ENCODE peak calls at places on chromosome 20, in nine cellular contexts. I, C, S, P, M, N, W, T and U are unnamed samples.

GRCh38 chr20:17843246-17844132 is 125.1 kb downstream of the SNX5 start:
- DNase-seq in I (no peak), C (peak), S (no peak), P (no peak), M (peak), N (peak), W (peak), T (peak), U (peak)

GRCh38 chr20:50727792-50728485 is 3.4 kb upstream of the PARD6B start:
- DNase-seq in I (no peak), C (no peak), S (no peak), P (no peak), M (no peak), N (no peak), W (no peak), T (no peak), U (peak)

GRCh38 chr20:56626367-56627121 is 2.6 kb upstream of the TFAP2C start:
- DNase-seq in I (no peak), C (peak), S (no peak), P (no peak), M (no peak), N (no peak), W (peak), T (peak), U (no peak)

GRCh38 chr20:57535297-57535696 is 10.4 kb upstream of the CTCFL start:
- DNase-seq in I (no peak), C (no peak), S (no peak), P (no peak), M (no peak), N (no peak), W (no peak), T (no peak), U (no peak)

GRCh38 chr20:58695084-58695722 is 2.6 kb downstream of the NPEPL1 start:
- DNase-seq in I (no peak), C (no peak), S (no peak), P (no peak), M (no peak), N (no peak), W (no peak), T (no peak), U (no peak)

GRCh38 chr20:16927031-16927430 is 178.9 kb downstream of the OTOR start:
- DNase-seq in I (no peak), C (no peak), S (no peak), P (peak), M (no peak), N (no peak), W (no peak), T (no peak), U (no peak)

GRCh38 chr20:50646483-50646996 is 44.8 kb downstream of the RIPOR3 start:
- DNase-seq in I (no peak), C (peak), S (no peak), P (no peak), M (no peak), N (peak), W (no peak), T (no peak), U (no peak)

GRCh38 chr20:13041574-13042457 is 33.0 kb downstream of the SPTLC3 start:
- DNase-seq in I (no peak), C (no peak), S (no peak), P (no peak), M (no peak), N (peak), W (no peak), T (no peak), U (no peak)

GRCh38 chr20:20487811-20488210 is 119.9 kb downstream of the INSM1 start:
- DNase-seq in I (no peak), C (no peak), S (no peak), P (no peak), M (no peak), N (no peak), W (no peak), T (no peak), U (no peak)

GRCh38 chr20:55605594-55605993 is 399.7 kb downstream of the CBLN4 start:
- DNase-seq in I (no peak), C (no peak), S (no peak), P (no peak), M (no peak), N (no peak), W (no peak), T (no peak), U (no peak)

GRCh38 chr20:24048014-24048611 is 59.5 kb upstream of the GGTLC1 start:
- DNase-seq in I (no peak), C (no peak), S (no peak), P (peak), M (no peak), N (no peak), W (no peak), T (no peak), U (no peak)

GRCh38 chr20:42219005-42219404 is 600.8 kb upstream of the CHD6 start:
- DNase-seq in I (no peak), C (no peak), S (no peak), P (peak), M (no peak), N (no peak), W (no peak), T (no peak), U (no peak)

GRCh38 chr20:52724586-52724985 is 247.6 kb upstream of the TSHZ2 start:
- DNase-seq in I (no peak), C (no peak), S (no peak), P (no peak), M (no peak), N (no peak), W (no peak), T (no peak), U (no peak)

GRCh38 chr20:62043131-62043914 is 22.4 kb downstream of the TAF4 start:
- DNase-seq in I (no peak), C (no peak), S (no peak), P (no peak), M (no peak), N (peak), W (peak), T (peak), U (no peak)

GRCh38 chr20:33145521-33145920 is 22.4 kb upstream of the BPIFA2 start:
- DNase-seq in I (no peak), C (no peak), S (no peak), P (no peak), M (no peak), N (no peak), W (no peak), T (no peak), U (no peak)

GRCh38 chr20:50885781-50886180 is 45.5 kb downstream of the ADNP start:
- DNase-seq in I (no peak), C (no peak), S (no peak), P (no peak), M (no peak), N (no peak), W (no peak), T (no peak), U (no peak)

GRCh38 chr20:44206132-44206531 is 4.4 kb downstream of the OSER1 start:
- DNase-seq in I (no peak), C (no peak), S (no peak), P (no peak), M (no peak), N (no peak), W (no peak), T (no peak), U (no peak)

GRCh38 chr20:63054103-63054474 is 47.3 kb upstream of the BHLHE23 start:
- DNase-seq in I (no peak), C (no peak), S (no peak), P (no peak), M (no peak), N (no peak), W (peak), T (no peak), U (no peak)

GRCh38 chr20:41141153-41141815 is 3.9 kb downstream of the PLCG1 start:
- DNase-seq in I (peak), C (no peak), S (no peak), P (no peak), M (peak), N (peak), W (no peak), T (peak), U (no peak)

GRCh38 chr20:44010162-44010704 is 95.6 kb downstream of the TOX2 start:
- DNase-seq in I (no peak), C (no peak), S (no peak), P (peak), M (no peak), N (no peak), W (no peak), T (no peak), U (no peak)

GRCh38 chr20:4230651-4231050 is 215.3 kb upstream of the RNF24 start:
- DNase-seq in I (no peak), C (no peak), S (no peak), P (no peak), M (no peak), N (no peak), W (no peak), T (no peak), U (no peak)

GRCh38 chr20:9518776-9519175 is 4.4 kb downstream of the LAMP5 start:
- DNase-seq in I (no peak), C (no peak), S (no peak), P (peak), M (no peak), N (no peak), W (no peak), T (no peak), U (no peak)

GRCh38 chr20:49823152-49823847 is 10.7 kb downstream of the SLC9A8 start:
- DNase-seq in I (no peak), C (no peak), S (no peak), P (no peak), M (no peak), N (no peak), W (no peak), T (no peak), U (no peak)

GRCh38 chr20:63521602-63522001 is 1.0 kb downstream of the PPDPF start:
- DNase-seq in I (no peak), C (no peak), S (no peak), P (no peak), M (peak), N (no peak), W (peak), T (no peak), U (no peak)

GRCh38 chr20:58511861-58512260 is 3.3 kb downstream of the APCDD1L start:
- DNase-seq in I (no peak), C (no peak), S (no peak), P (peak), M (no peak), N (peak), W (no peak), T (no peak), U (no peak)

GRCh38 chr20:5113615-5113986 is 6.2 kb downstream of the PCNA start:
- DNase-seq in I (no peak), C (no peak), S (no peak), P (peak), M (no peak), N (no peak), W (no peak), T (no peak), U (no peak)

GRCh38 chr20:49853640-49854039 is 41.0 kb downstream of the SLC9A8 start:
- DNase-seq in I (peak), C (peak), S (no peak), P (no peak), M (no peak), N (peak), W (no peak), T (no peak), U (peak)

GRCh38 chr20:1390552-1391403 is 2.1 kb downstream of the FKBP1A start:
- DNase-seq in I (no peak), C (no peak), S (no peak), P (peak), M (no peak), N (no peak), W (no peak), T (no peak), U (no peak)

GRCh38 chr20:50921055-50921454 is 10.2 kb downstream of the ADNP start:
- DNase-seq in I (no peak), C (no peak), S (no peak), P (no peak), M (no peak), N (peak), W (no peak), T (no peak), U (no peak)

GRCh38 chr20:2382833-2383232 is 2.1 kb downstream of the TGM6 start:
- DNase-seq in I (no peak), C (no peak), S (no peak), P (peak), M (no peak), N (no peak), W (no peak), T (no peak), U (no peak)

GRCh38 chr20:49603209-49603627 is 35.3 kb upstream of the PTGIS start:
- DNase-seq in I (no peak), C (peak), S (no peak), P (peak), M (peak), N (peak), W (no peak), T (peak), U (no peak)

GRCh38 chr20:8722277-8722928 is 346.5 kb upstream of the PLCB4 start:
- DNase-seq in I (peak), C (peak), S (no peak), P (peak), M (no peak), N (peak), W (no peak), T (peak), U (peak)

GRCh38 chr20:50673146-50673830 is 18.1 kb downstream of the RIPOR3 start:
- DNase-seq in I (no peak), C (no peak), S (no peak), P (no peak), M (no peak), N (no peak), W (peak), T (no peak), U (no peak)